ENCODE peak calls at places on chromosomes 1 and 21, in six cellular contexts. F is aorta; E is CD8-positive, alpha-beta memory T cell; S is CD8-positive, alpha-beta T cell; G is adrenal gland; V is psoas muscle. D is an unnamed sample. For H3K4me1, the result is how much of the 10 kb centered on the place peaks cover.

GRCh38 chr1:159556931-159557369 is 21.1 kb upstream of the OR10J5 start:
- DNase-seq in S (no peak), V (no peak), E (no peak), F (no peak), G (no peak), D (no peak)

GRCh38 chr1:240739139-240739538 is 127.2 kb upstream of the GREM2 start:
- DNase-seq in E (no peak), S (no peak), V (no peak), F (no peak), G (no peak), D (no peak)

GRCh38 chr1:228984107-228984506 is 248.8 kb downstream of the RHOU start:
- DNase-seq in F (no peak), G (no peak), S (no peak), V (no peak), E (no peak), D (no peak)

GRCh38 chr1:26768755-26769154 is 19.0 kb upstream of the PIGV start:
- DNase-seq in G (no peak), S (no peak), F (no peak), V (peak), E (no peak), D (no peak)

GRCh38 chr1:161033751-161034150 is 5.0 kb downstream of the TSTD1 start:
- DNase-seq in F (no peak), S (no peak), E (no peak), G (no peak), V (no peak), D (no peak)

GRCh38 chr1:235329139-235329808 is 904 bp downstream of the GGPS1 start:
- DNase-seq in V (peak), S (peak), E (peak), F (peak), G (peak), D (no peak)

GRCh38 chr1:180424848-180425457 is 77.4 kb downstream of the ACBD6 start:
- DNase-seq in F (no peak), G (no peak), V (no peak), E (no peak), S (no peak), D (no peak)

GRCh38 chr1:199766219-199766792 is 261.2 kb upstream of the NR5A2 start:
- DNase-seq in F (no peak), G (no peak), V (no peak), E (no peak), S (no peak), D (no peak)

GRCh38 chr1:226482196-226482595 is 66.4 kb upstream of the STUM start:
- DNase-seq in E (no peak), V (no peak), G (no peak), S (no peak), F (no peak), D (no peak)

DNA sequence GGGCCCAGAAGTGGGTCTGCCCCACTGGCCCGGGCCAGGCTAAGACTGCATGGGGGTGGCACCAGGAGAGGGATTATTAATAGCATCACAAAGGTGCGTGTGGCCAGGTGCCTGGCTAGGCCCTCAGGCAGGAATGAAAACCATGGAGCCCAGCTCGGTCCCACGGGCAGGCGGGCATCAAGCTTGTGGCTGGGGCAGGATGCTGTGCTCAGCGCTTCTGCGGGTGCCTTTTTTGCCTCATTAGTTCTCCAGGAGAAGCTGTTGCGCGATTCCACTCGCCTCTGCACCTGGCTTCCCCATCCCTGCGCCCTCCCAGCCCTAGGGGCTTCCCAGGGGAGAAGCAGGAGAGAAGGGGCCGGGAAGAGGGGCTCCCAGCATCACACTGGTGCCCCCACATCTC is 39.3 kb downstream of the CITED4 start:
- DNase-seq in G (no peak), V (no peak), F (no peak), S (no peak), E (no peak), D (no peak)
- H3K4me1 ChIP-seq in G (under half), V (under half), F (under half), S (under half), E (under half), D (under half)

DNA sequence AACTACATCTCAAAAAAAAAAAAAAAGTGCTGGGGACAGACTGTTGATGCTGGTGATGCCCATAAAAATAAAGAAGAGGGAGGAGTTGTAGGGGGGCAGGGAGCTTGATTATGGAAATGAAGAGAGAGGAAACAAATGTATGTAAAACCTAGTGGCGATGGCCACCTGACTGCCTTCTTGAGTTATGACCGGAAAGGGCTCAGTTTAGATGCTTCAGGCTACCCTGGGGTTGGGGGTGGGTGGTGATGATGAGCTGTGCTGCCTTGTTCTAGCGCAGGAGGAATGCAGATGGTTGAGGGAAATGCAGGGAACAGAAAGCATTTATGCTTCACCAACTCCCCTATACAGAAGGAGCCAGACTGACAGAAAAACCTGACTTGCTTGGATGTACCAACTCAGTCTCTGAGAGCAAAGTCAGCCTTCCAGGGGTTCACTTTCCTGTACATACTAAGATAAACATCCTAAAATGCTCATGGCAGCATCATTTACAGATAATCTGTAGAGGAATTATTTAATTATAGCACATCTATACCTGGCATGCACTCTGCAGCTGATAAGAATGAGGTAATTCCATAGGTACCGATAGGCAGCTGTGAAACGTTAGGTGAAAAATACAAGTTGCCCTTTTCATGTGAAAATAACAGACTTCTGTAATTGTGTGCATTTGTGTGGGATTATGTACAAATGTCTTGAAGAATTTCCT is 8.0 kb upstream of the BCAR3 start:
- DNase-seq in V (no peak), E (no peak), S (no peak), F (no peak), G (no peak), D (no peak)
- H3K4me1 ChIP-seq in V (under half), E (under half), S (under half), F (under half), G (under half), D (under half)

GRCh38 chr1:21308847-21309652 is 18.8 kb upstream of the ECE1 start:
- DNase-seq in V (no peak), S (no peak), G (peak), E (no peak), F (no peak), D (no peak)
- H3K4me1 ChIP-seq in V (under half), S (under half), G (half or more), E (under half), F (under half), D (half or more)

DNA sequence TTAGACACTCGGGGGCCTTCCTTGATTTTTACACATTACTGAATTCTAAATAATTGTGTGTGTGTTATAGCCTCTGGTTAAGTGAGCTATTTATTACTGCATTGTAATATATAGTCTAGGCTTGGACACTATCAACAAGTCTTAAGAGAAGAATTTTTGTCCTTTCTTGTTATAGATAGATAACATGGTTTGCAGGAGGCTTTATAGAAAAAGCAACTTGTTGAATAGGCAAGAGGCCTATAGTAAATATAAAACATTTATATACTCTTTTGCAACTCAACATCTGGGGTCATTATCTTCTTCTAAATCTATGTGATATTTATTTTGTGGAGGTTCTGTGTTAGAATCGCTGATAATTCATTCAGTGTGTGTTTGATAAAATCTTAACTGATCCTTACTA is 293.8 kb downstream of the NFIA start:
- DNase-seq in S (no peak), G (no peak), F (no peak), E (no peak), V (no peak), D (no peak)
- H3K4me1 ChIP-seq in S (under half), G (under half), F (under half), E (under half), V (under half), D (half or more)

GRCh38 chr21:36750579-36750959 is 51.7 kb downstream of the SIM2 start:
- DNase-seq in E (no peak), G (no peak), S (no peak), V (no peak), F (no peak), D (no peak)
- H3K4me1 ChIP-seq in E (under half), G (under half), S (under half), V (under half), F (under half), D (under half)

DNA sequence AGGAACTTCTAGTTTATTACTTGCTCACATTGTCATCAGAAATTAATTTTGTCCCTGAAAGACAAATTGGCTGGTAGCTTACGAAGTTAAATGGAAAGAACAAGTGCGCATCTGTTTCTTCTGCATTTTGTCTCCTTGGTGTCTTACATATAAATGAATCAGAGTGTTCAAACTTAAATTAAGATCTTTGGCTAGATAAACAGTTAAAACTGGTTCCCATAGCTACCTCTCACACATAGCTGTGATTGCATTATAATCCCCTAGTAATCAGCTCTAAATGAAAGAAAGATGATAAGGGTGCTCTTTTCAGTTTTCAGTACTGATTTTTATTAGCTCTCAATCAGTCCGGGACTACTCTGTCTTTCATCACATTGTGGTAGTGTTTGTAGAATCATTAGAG is 124.2 kb upstream of the LMO4 start:
- DNase-seq in G (no peak), E (no peak), V (no peak), F (no peak), S (no peak), D (no peak)
- H3K4me1 ChIP-seq in G (under half), E (under half), V (under half), F (under half), S (under half), D (under half)

DNA sequence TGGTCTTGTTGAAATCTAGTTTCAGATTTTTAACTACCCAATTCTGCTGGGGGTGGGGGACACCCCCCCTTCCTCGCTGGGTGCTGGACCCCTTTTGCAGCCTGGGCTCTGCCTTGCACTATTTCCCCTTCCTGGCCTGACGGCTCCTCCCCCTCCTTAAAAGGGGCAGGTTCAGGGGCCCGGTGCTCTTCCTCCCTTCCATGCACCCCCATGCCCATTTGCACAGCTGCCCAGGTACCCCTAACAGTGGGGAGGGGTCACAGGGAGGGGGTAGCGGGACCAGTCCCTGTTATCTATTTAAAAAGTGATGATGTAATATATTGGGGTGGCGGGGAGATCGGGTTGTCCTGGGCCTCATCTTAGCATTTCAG is 15.3 kb downstream of the ZBTB7B start:
- DNase-seq in V (no peak), S (no peak), F (no peak), G (peak), E (no peak), D (no peak)
- H3K4me1 ChIP-seq in V (under half), S (under half), F (under half), G (under half), E (half or more), D (under half)

DNA sequence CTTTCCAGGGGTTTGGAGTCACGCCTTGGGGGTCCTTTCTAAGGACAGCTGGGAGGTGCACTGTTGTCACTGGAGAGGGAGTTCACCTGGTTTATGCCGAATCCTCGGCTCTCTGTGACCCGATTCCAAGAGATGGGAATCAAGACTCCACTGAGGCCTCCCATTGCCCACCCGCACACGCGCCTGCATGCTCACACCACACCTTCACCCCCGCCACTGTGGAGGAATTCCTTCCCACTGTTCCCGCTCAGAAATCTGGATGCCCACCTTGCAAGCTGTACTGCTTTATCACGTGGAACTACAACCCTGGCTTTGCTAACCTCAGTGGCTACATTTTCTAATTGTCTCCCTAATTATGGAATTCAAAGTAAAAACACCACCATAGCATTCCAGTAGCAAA is 29.2 kb downstream of the PGBD5 start:
- DNase-seq in S (no peak), V (no peak), F (no peak), G (no peak), E (no peak), D (no peak)
- H3K4me1 ChIP-seq in S (under half), V (under half), F (under half), G (under half), E (under half), D (under half)

D was measured in left ventricle myocardium inferior.